ENCODE peak calls at places on chromosomes 13 and 19, in four cellular contexts. L, Y, Q and A are unnamed samples.

GRCh38 chr13:71515639-71516038 is 351.4 kb downstream of the DACH1 start:
- DNase-seq in L (no peak), Y (no peak), Q (no peak), A (no peak)

GRCh38 chr13:97226788-97227627 is 4.9 kb downstream of the MBNL2 start:
- DNase-seq in L (no peak), Y (no peak), Q (no peak), A (peak)

GRCh38 chr19:3968556-3969434 is 2.1 kb downstream of the DAPK3 start:
- DNase-seq in L (no peak), Y (peak), Q (peak), A (peak)

GRCh38 chr19:53521373-53522202 is 16.4 kb upstream of the ZNF331 start:
- DNase-seq in L (no peak), Y (no peak), Q (no peak), A (no peak)

GRCh38 chr19:567296-567900 is 5.0 kb upstream of the BSG start:
- DNase-seq in L (no peak), Y (no peak), Q (no peak), A (no peak)

GRCh38 chr13:84686973-84687372 is 804.7 kb upstream of the SLITRK1 start:
- DNase-seq in L (no peak), Y (no peak), Q (no peak), A (no peak)

GRCh38 chr19:15123900-15124299 is 16.7 kb downstream of the SYDE1 start:
- DNase-seq in L (no peak), Y (no peak), Q (no peak), A (no peak)

GRCh38 chr13:80871481-80871880 is 530.6 kb upstream of the SPRY2 start:
- DNase-seq in L (no peak), Y (no peak), Q (no peak), A (no peak)

GRCh38 chr19:42122691-42123607 is 9.3 kb downstream of the POU2F2 start:
- DNase-seq in L (peak), Y (no peak), Q (no peak), A (no peak)

GRCh38 chr13:79405501-79405830 is 589 bp downstream of the RBM26 start:
- DNase-seq in L (no peak), Y (no peak), Q (no peak), A (no peak)

GRCh38 chr19:18416778-18417249 is 2.4 kb upstream of the SSBP4 start:
- DNase-seq in L (peak), Y (peak), Q (no peak), A (no peak)

GRCh38 chr13:46663216-46663615 is 110.2 kb downstream of the LRCH1 start:
- DNase-seq in L (no peak), Y (no peak), Q (no peak), A (no peak)
- H3K27ac ChIP-seq in L (no peak), Y (no peak), Q (no peak), A (peak)

DNA sequence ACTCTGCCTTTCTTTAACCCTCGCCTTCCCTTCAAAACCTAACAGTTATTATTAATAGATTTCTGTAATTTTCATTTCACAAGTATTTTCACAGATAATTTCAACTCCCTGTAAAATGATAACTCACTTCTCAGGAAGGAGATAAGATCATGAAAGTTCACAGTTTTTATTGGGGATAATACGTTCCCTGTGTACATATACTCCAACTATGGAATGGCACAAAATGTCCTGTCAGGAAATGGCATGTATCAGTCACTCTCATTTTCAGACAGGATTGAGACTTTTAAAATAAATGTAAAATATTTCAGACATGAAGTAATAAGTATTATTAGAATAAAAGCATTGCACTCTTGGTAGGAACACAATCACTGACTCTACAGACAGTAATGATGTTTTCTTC is 932 bp upstream of the TRAPPC2B start:
- DNase-seq in L (no peak), Y (no peak), Q (no peak), A (no peak)
- H3K27ac ChIP-seq in L (no peak), Y (peak), Q (peak), A (no peak)

DNA sequence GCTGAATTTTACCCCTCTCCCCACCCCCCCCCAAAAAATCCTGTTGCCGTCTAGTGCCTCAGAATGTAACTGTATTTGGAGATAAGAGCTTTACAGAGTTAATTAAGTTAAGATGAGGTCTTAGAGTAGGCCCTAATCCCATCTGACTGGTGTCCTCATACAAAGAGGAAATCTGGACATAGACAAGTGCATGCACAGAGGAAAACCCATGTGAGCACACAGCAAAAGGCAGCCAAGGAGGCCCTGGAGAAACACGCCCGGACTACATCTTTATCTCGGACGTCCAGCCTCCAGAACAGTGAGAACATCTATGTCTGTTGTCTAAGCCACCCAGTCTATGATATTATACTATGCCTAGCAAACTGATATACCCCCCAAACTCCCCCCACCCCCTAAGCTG is 193.8 kb downstream of the KATNAL1 start:
- DNase-seq in L (no peak), Y (no peak), Q (no peak), A (no peak)
- H3K27ac ChIP-seq in L (no peak), Y (peak), Q (no peak), A (peak)

GRCh38 chr19:34275705-34276104 is 21.4 kb downstream of the GARRE1 start:
- DNase-seq in L (no peak), Y (no peak), Q (no peak), A (no peak)

GRCh38 chr19:34274284-34274826 is 20.0 kb downstream of the GARRE1 start:
- DNase-seq in L (no peak), Y (no peak), Q (no peak), A (no peak)

GRCh38 chr19:34273121-34273845 is 18.9 kb downstream of the GARRE1 start:
- DNase-seq in L (no peak), Y (no peak), Q (no peak), A (no peak)

GRCh38 chr19:34276614-34277013 is 22.3 kb downstream of the GARRE1 start:
- DNase-seq in L (no peak), Y (no peak), Q (no peak), A (no peak)

GRCh38 chr19:34274827-34275625 is 20.7 kb downstream of the GARRE1 start:
- DNase-seq in L (no peak), Y (no peak), Q (peak), A (no peak)
- H3K27ac ChIP-seq in L (peak), Y (no peak), Q (peak), A (no peak)

DNA sequence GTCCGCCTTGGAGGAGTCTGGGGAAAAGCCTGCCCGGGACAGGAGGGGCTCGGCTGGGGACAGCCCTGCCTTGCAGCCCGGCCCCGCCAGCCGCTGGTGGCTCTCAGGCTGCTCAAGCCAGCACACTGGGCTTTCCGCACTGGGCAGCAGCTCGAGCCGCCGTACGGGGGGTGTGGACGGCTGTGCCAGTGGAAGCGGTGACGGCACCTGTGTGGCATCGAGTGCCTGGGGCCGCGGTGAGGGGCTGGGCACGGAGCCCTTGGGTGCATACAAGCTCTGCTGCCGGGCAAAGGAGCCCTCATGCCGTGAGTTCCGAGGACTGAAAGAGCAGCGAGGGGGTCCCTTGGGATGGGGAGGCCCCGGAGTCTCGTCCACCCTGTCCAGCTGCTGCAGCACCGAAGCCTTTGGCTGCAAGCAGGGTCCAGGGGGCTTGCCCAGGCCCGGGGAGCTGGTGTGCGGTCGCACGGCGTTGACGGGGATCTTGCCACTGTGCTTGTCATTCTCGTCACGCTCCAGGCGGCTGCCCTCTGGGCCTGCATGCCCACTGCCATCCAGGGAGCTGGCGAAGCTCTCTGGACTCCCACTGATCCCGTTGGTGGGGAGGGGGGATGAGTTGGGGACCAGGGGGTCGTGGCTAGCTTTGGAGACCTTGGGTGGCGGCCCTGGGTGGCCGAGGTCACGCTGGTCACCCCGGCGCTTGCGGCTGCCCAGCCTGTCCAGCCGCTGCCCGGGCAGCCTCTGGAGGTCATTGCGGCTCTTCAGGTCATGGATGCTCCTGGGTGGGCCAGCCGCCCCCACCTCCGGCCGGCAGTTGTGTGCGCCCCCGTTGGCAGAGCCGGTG is 4.7 kb upstream of the SLC35E1 start:
- DNase-seq in L (no peak), Y (no peak), Q (no peak), A (no peak)
- H3K27ac ChIP-seq in L (no peak), Y (no peak), Q (no peak), A (no peak)